ENCODE peak calls at places on chromosomes 16 and 17, in five cellular contexts. One of them, this sample, is unnamed.

GRCh38 chr17:77405867-77406513 is 265.2 kb downstream of the SEC14L1 start:
- DNase-seq in substantia nigra: no peak
- DNase-seq in A549: no peak
- DNase-seq in HL-60: peak
- DNase-seq in WERI-Rb-1: no peak
- DNase-seq in this sample: no peak

GRCh38 chr17:16418684-16419066 is 3.3 kb downstream of the TRPV2 start:
- DNase-seq in substantia nigra: no peak
- DNase-seq in A549: no peak
- DNase-seq in HL-60: no peak
- DNase-seq in WERI-Rb-1: no peak
- DNase-seq in this sample: no peak

GRCh38 chr17:64084086-64084939 is 45.6 kb downstream of the ERN1 start:
- DNase-seq in substantia nigra: no peak
- DNase-seq in A549: no peak
- DNase-seq in HL-60: no peak
- DNase-seq in WERI-Rb-1: peak
- DNase-seq in this sample: peak

GRCh38 chr16:85369741-85370528 is 243.2 kb upstream of the GSE1 start:
- DNase-seq in substantia nigra: no peak
- DNase-seq in A549: peak
- DNase-seq in HL-60: no peak
- DNase-seq in WERI-Rb-1: peak
- DNase-seq in this sample: no peak

GRCh38 chr17:55410722-55411462 is 10.7 kb downstream of the MMD start:
- DNase-seq in substantia nigra: no peak
- DNase-seq in A549: no peak
- DNase-seq in HL-60: no peak
- DNase-seq in WERI-Rb-1: no peak
- DNase-seq in this sample: no peak

GRCh38 chr17:68588362-68588761 is 12.8 kb downstream of the FAM20A start:
- DNase-seq in substantia nigra: no peak
- DNase-seq in A549: no peak
- DNase-seq in HL-60: no peak
- DNase-seq in WERI-Rb-1: no peak
- DNase-seq in this sample: no peak

GRCh38 chr16:67387479-67388079 is 5.7 kb downstream of the TPPP3 start:
- DNase-seq in substantia nigra: no peak
- DNase-seq in A549: no peak
- DNase-seq in HL-60: no peak
- DNase-seq in WERI-Rb-1: no peak
- DNase-seq in this sample: no peak

GRCh38 chr16:62639890-62640289 is 603.7 kb upstream of the CDH8 start:
- DNase-seq in substantia nigra: no peak
- DNase-seq in A549: no peak
- DNase-seq in HL-60: no peak
- DNase-seq in WERI-Rb-1: no peak
- DNase-seq in this sample: no peak

GRCh38 chr16:23434380-23434779 is 18.6 kb downstream of the COG7 start:
- DNase-seq in substantia nigra: no peak
- DNase-seq in A549: peak
- DNase-seq in HL-60: peak
- DNase-seq in WERI-Rb-1: peak
- DNase-seq in this sample: no peak

GRCh38 chr16:55685973-55686372 is 30.2 kb downstream of the SLC6A2 start:
- DNase-seq in substantia nigra: no peak
- DNase-seq in A549: no peak
- DNase-seq in HL-60: no peak
- DNase-seq in WERI-Rb-1: no peak
- DNase-seq in this sample: no peak

GRCh38 chr16:62576636-62577035 is 540.4 kb upstream of the CDH8 start:
- DNase-seq in substantia nigra: no peak
- DNase-seq in A549: no peak
- DNase-seq in HL-60: no peak
- DNase-seq in WERI-Rb-1: no peak
- DNase-seq in this sample: no peak

GRCh38 chr17:20314834-20315233 is 152.5 kb downstream of the LGALS9B start:
- DNase-seq in substantia nigra: no peak
- DNase-seq in A549: no peak
- DNase-seq in HL-60: no peak
- DNase-seq in WERI-Rb-1: no peak
- DNase-seq in this sample: no peak

GRCh38 chr16:17434006-17434405 is 36.8 kb downstream of the XYLT1 start:
- DNase-seq in substantia nigra: no peak
- DNase-seq in A549: no peak
- DNase-seq in HL-60: no peak
- DNase-seq in WERI-Rb-1: peak
- DNase-seq in this sample: no peak

GRCh38 chr17:29524692-29525091 is 42.1 kb downstream of the ABHD15 start:
- DNase-seq in substantia nigra: no peak
- DNase-seq in A549: no peak
- DNase-seq in HL-60: no peak
- DNase-seq in WERI-Rb-1: no peak
- DNase-seq in this sample: no peak

GRCh38 chr16:78985736-78986605 is 614.6 kb downstream of the MAF start:
- DNase-seq in substantia nigra: no peak
- DNase-seq in A549: no peak
- DNase-seq in HL-60: no peak
- DNase-seq in WERI-Rb-1: no peak
- DNase-seq in this sample: no peak

GRCh38 chr17:14815079-14815478 is 450.0 kb downstream of the PMP22 start:
- DNase-seq in substantia nigra: no peak
- DNase-seq in A549: no peak
- DNase-seq in HL-60: no peak
- DNase-seq in WERI-Rb-1: no peak
- DNase-seq in this sample: peak

GRCh38 chr17:4534515-4534914 is 20.7 kb downstream of the MYBBP1A start:
- DNase-seq in substantia nigra: no peak
- DNase-seq in A549: no peak
- DNase-seq in HL-60: no peak
- DNase-seq in WERI-Rb-1: no peak
- DNase-seq in this sample: no peak

GRCh38 chr17:60695960-60696359 is 18.3 kb downstream of the BCAS3 start:
- DNase-seq in substantia nigra: no peak
- DNase-seq in A549: no peak
- DNase-seq in HL-60: no peak
- DNase-seq in WERI-Rb-1: no peak
- DNase-seq in this sample: no peak

GRCh38 chr16:14007460-14007859 is 63.7 kb upstream of the MRTFB start:
- DNase-seq in substantia nigra: no peak
- DNase-seq in A549: no peak
- DNase-seq in HL-60: no peak
- DNase-seq in WERI-Rb-1: no peak
- DNase-seq in this sample: no peak

GRCh38 chr16:83187404-83187803 is 560.6 kb downstream of the CDH13 start:
- DNase-seq in substantia nigra: no peak
- DNase-seq in A549: no peak
- DNase-seq in HL-60: no peak
- DNase-seq in WERI-Rb-1: no peak
- DNase-seq in this sample: peak

GRCh38 chr17:80704381-80704819 is 159.8 kb downstream of the RPTOR start:
- DNase-seq in substantia nigra: no peak
- DNase-seq in A549: no peak
- DNase-seq in HL-60: no peak
- DNase-seq in WERI-Rb-1: no peak
- DNase-seq in this sample: no peak

GRCh38 chr17:13587487-13588338 is 14.0 kb downstream of the HS3ST3A1 start:
- DNase-seq in substantia nigra: no peak
- DNase-seq in A549: no peak
- DNase-seq in HL-60: no peak
- DNase-seq in WERI-Rb-1: no peak
- DNase-seq in this sample: no peak

GRCh38 chr16:58284021-58284420 is 10.8 kb downstream of the PRSS54 start:
- DNase-seq in substantia nigra: no peak
- DNase-seq in A549: no peak
- DNase-seq in HL-60: no peak
- DNase-seq in WERI-Rb-1: no peak
- DNase-seq in this sample: no peak

GRCh38 chr17:33520404-33521032 is 227.4 kb upstream of the ASIC2 start:
- DNase-seq in substantia nigra: no peak
- DNase-seq in A549: peak
- DNase-seq in HL-60: no peak
- DNase-seq in WERI-Rb-1: peak
- DNase-seq in this sample: no peak

GRCh38 chr16:56481468-56482112 is 30.2 kb downstream of the OGFOD1 start:
- DNase-seq in substantia nigra: no peak
- DNase-seq in A549: no peak
- DNase-seq in HL-60: no peak
- DNase-seq in WERI-Rb-1: peak
- DNase-seq in this sample: no peak

GRCh38 chr16:7150230-7150629 is 182.4 kb upstream of the RBFOX1 start:
- DNase-seq in substantia nigra: no peak
- DNase-seq in A549: no peak
- DNase-seq in HL-60: no peak
- DNase-seq in WERI-Rb-1: no peak
- DNase-seq in this sample: no peak

GRCh38 chr17:42804918-42805367 is 6.3 kb downstream of the CNTD1 start:
- DNase-seq in substantia nigra: no peak
- DNase-seq in A549: no peak
- DNase-seq in HL-60: no peak
- DNase-seq in WERI-Rb-1: no peak
- DNase-seq in this sample: no peak

DNA sequence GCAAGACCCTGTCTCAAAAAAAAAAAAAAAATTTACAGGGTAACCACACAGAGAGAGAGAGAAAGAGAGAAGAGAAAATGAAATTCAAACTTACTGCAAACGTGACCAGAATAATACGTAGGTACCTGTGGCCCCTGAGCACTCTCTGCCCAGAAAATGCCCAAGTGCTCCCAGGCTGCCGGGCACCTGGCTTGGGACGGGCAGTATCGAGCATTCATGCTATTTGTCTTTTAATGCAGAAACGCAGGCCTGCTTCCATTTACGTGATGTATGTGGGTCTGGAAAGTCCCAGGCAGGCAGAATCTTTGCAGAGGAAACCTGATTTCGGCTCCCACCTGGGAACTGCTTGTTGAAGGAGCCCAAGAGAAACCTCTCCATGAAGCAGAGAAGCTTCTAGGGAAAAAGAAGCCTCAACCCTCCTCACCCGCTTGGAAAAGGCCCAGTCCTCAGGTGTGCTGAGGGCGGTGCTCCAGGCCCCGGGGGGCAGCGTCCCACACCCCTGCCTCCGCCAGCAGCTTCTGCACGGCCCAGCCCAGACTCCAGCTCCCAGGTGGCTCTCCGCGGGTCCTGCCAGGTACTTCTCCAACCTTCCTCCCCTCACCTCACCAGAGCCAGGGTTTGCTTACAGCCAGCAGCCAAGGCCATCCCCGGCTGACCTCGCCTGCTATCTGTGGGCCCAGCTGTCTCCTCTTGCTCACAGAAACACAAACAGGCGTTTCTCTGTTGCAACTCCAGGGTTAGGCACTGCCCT is 14.0 kb downstream of the RPH3AL start:
- DNase-seq in substantia nigra: no peak
- DNase-seq in A549: no peak
- DNase-seq in HL-60: no peak
- DNase-seq in WERI-Rb-1: peak
- DNase-seq in this sample: no peak
- H3K27ac ChIP-seq in substantia nigra: no peak
- H3K27ac ChIP-seq in A549: no peak
- H3K27ac ChIP-seq in HL-60: no peak
- H3K27ac ChIP-seq in WERI-Rb-1: peak
- H3K27ac ChIP-seq in this sample: no peak

DNA sequence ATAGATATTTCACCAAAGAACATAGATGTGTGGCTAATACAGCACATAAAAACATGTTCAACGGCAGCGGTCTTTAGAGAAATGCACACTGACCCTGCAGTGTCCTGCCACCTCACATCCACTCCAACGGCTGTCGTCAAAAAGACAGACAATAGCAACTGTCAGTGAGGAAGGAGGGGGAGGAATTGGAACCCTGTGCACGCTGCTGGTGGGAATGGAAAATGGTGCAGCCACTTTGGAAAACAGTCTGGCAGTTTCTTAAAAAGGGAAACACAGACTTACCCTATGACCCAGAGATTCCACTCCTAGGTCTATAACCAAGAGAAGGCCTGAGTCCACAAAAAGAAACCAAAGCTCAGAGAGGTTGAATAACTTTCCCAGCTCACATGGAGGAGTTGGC is 7.7 kb downstream of the CEP295NL start:
- DNase-seq in substantia nigra: no peak
- DNase-seq in A549: no peak
- DNase-seq in HL-60: no peak
- DNase-seq in WERI-Rb-1: no peak
- DNase-seq in this sample: no peak
- H3K27ac ChIP-seq in substantia nigra: peak
- H3K27ac ChIP-seq in A549: no peak
- H3K27ac ChIP-seq in HL-60: no peak
- H3K27ac ChIP-seq in WERI-Rb-1: no peak
- H3K27ac ChIP-seq in this sample: no peak

DNA sequence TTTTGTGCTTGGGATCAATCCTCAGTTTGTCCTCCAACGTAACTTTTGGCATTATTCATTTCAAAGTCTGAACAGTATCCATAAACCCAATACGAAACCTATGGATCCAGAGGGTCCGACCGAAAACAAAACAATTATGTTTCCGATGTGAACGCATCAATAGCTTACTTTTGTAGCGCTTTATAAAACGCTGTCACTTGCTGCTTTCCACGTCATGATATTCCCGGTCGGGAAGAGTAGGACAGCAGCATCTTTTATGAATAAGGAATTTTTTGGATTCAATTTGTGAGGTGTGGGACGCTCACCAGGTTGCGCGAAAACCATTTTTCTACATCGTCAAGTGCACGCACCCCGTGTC is 383.8 kb downstream of the ZFHX3 start:
- DNase-seq in substantia nigra: no peak
- DNase-seq in A549: peak
- DNase-seq in HL-60: no peak
- DNase-seq in WERI-Rb-1: no peak
- DNase-seq in this sample: no peak
- H3K27ac ChIP-seq in substantia nigra: no peak
- H3K27ac ChIP-seq in A549: peak
- H3K27ac ChIP-seq in HL-60: peak
- H3K27ac ChIP-seq in WERI-Rb-1: peak
- H3K27ac ChIP-seq in this sample: no peak

GRCh38 chr16:75486666-75487313 is 8.5 kb downstream of the CHST6 start:
- DNase-seq in substantia nigra: no peak
- DNase-seq in A549: no peak
- DNase-seq in HL-60: no peak
- DNase-seq in WERI-Rb-1: no peak
- DNase-seq in this sample: no peak
- H3K27ac ChIP-seq in substantia nigra: no peak
- H3K27ac ChIP-seq in A549: no peak
- H3K27ac ChIP-seq in HL-60: no peak
- H3K27ac ChIP-seq in WERI-Rb-1: no peak
- H3K27ac ChIP-seq in this sample: peak

GRCh38 chr16:25052161-25052511 is 37.0 kb upstream of the ARHGAP17 start:
- DNase-seq in substantia nigra: no peak
- DNase-seq in A549: no peak
- DNase-seq in HL-60: no peak
- DNase-seq in WERI-Rb-1: no peak
- DNase-seq in this sample: no peak
- H3K27ac ChIP-seq in substantia nigra: no peak
- H3K27ac ChIP-seq in A549: peak
- H3K27ac ChIP-seq in HL-60: no peak
- H3K27ac ChIP-seq in WERI-Rb-1: no peak
- H3K27ac ChIP-seq in this sample: no peak

GRCh38 chr16:26649646-26650045 is 417.1 kb upstream of the C16orf82 start:
- DNase-seq in substantia nigra: no peak
- DNase-seq in A549: no peak
- DNase-seq in HL-60: no peak
- DNase-seq in WERI-Rb-1: no peak
- DNase-seq in this sample: no peak
- H3K27ac ChIP-seq in substantia nigra: no peak
- H3K27ac ChIP-seq in A549: no peak
- H3K27ac ChIP-seq in HL-60: no peak
- H3K27ac ChIP-seq in WERI-Rb-1: no peak
- H3K27ac ChIP-seq in this sample: no peak

This sample was measured in epithelial cell of prostate.